ENCODE peak calls at places on chromosomes 2 and 18, in nine cellular contexts. One of them, this sample, is unnamed.

GRCh38 chr2:230323385-230324106 is 3.4 kb upstream of the SP140L start:
- DNase-seq in CD4-positive, alpha-beta T cell: no peak
- DNase-seq in activated T-helper 1 cell treated with anti-CD3 and anti-CD28 coated beads, Interleukin-2, amount 50 U/mL, for 16 hours: no peak
- DNase-seq in stimulated activated CD8-positive, alpha-beta memory T cell treated with anti-CD3 and anti-CD28 coated beads, Interleukin-15, amount 100 ng/mL, for 24 hours: no peak
- DNase-seq in NCI-H1105: no peak
- DNase-seq in stimulated activated CD4-positive, alpha-beta T cell treated with anti-CD3 and anti-CD28 coated beads, Interleukin-12 subunit alpha, Interleukin-12 subunit beta, amount 100 ng/mL, for 4 hours: no peak
- DNase-seq in NCI-H2081: no peak
- DNase-seq in fibroblast of pulmonary artery: no peak
- DNase-seq in amygdala: no peak
- DNase-seq in this sample: no peak

GRCh38 chr2:38415761-38416291 is 38.8 kb upstream of the ATL2 start:
- DNase-seq in amygdala: no peak
- DNase-seq in NCI-H2081: no peak
- DNase-seq in fibroblast of pulmonary artery: no peak
- DNase-seq in stimulated activated CD4-positive, alpha-beta T cell treated with anti-CD3 and anti-CD28 coated beads, Interleukin-12 subunit alpha, Interleukin-12 subunit beta, amount 100 ng/mL, for 4 hours: no peak
- DNase-seq in activated T-helper 1 cell treated with anti-CD3 and anti-CD28 coated beads, Interleukin-2, amount 50 U/mL, for 16 hours: no peak
- DNase-seq in NCI-H1105: no peak
- DNase-seq in CD4-positive, alpha-beta T cell: no peak
- DNase-seq in stimulated activated CD8-positive, alpha-beta memory T cell treated with anti-CD3 and anti-CD28 coated beads, Interleukin-15, amount 100 ng/mL, for 24 hours: no peak
- DNase-seq in this sample: no peak

GRCh38 chr18:60684843-60685513 is 312.4 kb upstream of the MC4R start:
- DNase-seq in amygdala: no peak
- DNase-seq in CD4-positive, alpha-beta T cell: no peak
- DNase-seq in stimulated activated CD8-positive, alpha-beta memory T cell treated with anti-CD3 and anti-CD28 coated beads, Interleukin-15, amount 100 ng/mL, for 24 hours: no peak
- DNase-seq in NCI-H1105: peak; percentile 13
- DNase-seq in activated T-helper 1 cell treated with anti-CD3 and anti-CD28 coated beads, Interleukin-2, amount 50 U/mL, for 16 hours: no peak
- DNase-seq in fibroblast of pulmonary artery: peak; percentile 54
- DNase-seq in stimulated activated CD4-positive, alpha-beta T cell treated with anti-CD3 and anti-CD28 coated beads, Interleukin-12 subunit alpha, Interleukin-12 subunit beta, amount 100 ng/mL, for 4 hours: no peak
- DNase-seq in NCI-H2081: peak; percentile 63
- DNase-seq in this sample: no peak

GRCh38 chr2:241802806-241803318 is 6.1 kb upstream of the NEU4 start:
- DNase-seq in stimulated activated CD4-positive, alpha-beta T cell treated with anti-CD3 and anti-CD28 coated beads, Interleukin-12 subunit alpha, Interleukin-12 subunit beta, amount 100 ng/mL, for 4 hours: no peak
- DNase-seq in stimulated activated CD8-positive, alpha-beta memory T cell treated with anti-CD3 and anti-CD28 coated beads, Interleukin-15, amount 100 ng/mL, for 24 hours: no peak
- DNase-seq in amygdala: no peak
- DNase-seq in NCI-H1105: no peak
- DNase-seq in CD4-positive, alpha-beta T cell: no peak
- DNase-seq in activated T-helper 1 cell treated with anti-CD3 and anti-CD28 coated beads, Interleukin-2, amount 50 U/mL, for 16 hours: no peak
- DNase-seq in fibroblast of pulmonary artery: no peak
- DNase-seq in NCI-H2081: no peak
- DNase-seq in this sample: no peak

GRCh38 chr2:52695731-52696130 is 1071.9 kb upstream of the CHAC2 start:
- DNase-seq in activated T-helper 1 cell treated with anti-CD3 and anti-CD28 coated beads, Interleukin-2, amount 50 U/mL, for 16 hours: no peak
- DNase-seq in CD4-positive, alpha-beta T cell: no peak
- DNase-seq in NCI-H2081: no peak
- DNase-seq in NCI-H1105: no peak
- DNase-seq in amygdala: no peak
- DNase-seq in stimulated activated CD4-positive, alpha-beta T cell treated with anti-CD3 and anti-CD28 coated beads, Interleukin-12 subunit alpha, Interleukin-12 subunit beta, amount 100 ng/mL, for 4 hours: no peak
- DNase-seq in fibroblast of pulmonary artery: no peak
- DNase-seq in stimulated activated CD8-positive, alpha-beta memory T cell treated with anti-CD3 and anti-CD28 coated beads, Interleukin-15, amount 100 ng/mL, for 24 hours: no peak
- DNase-seq in this sample: no peak

GRCh38 chr2:230779141-230779523 is 66.5 kb downstream of the CAB39 start:
- DNase-seq in NCI-H1105: no peak
- DNase-seq in NCI-H2081: no peak
- DNase-seq in CD4-positive, alpha-beta T cell: no peak
- DNase-seq in stimulated activated CD4-positive, alpha-beta T cell treated with anti-CD3 and anti-CD28 coated beads, Interleukin-12 subunit alpha, Interleukin-12 subunit beta, amount 100 ng/mL, for 4 hours: no peak
- DNase-seq in fibroblast of pulmonary artery: no peak
- DNase-seq in amygdala: no peak
- DNase-seq in activated T-helper 1 cell treated with anti-CD3 and anti-CD28 coated beads, Interleukin-2, amount 50 U/mL, for 16 hours: no peak
- DNase-seq in stimulated activated CD8-positive, alpha-beta memory T cell treated with anti-CD3 and anti-CD28 coated beads, Interleukin-15, amount 100 ng/mL, for 24 hours: no peak
- DNase-seq in this sample: no peak

GRCh38 chr2:238493880-238494572 is 67.3 kb downstream of the ASB1 start:
- DNase-seq in stimulated activated CD8-positive, alpha-beta memory T cell treated with anti-CD3 and anti-CD28 coated beads, Interleukin-15, amount 100 ng/mL, for 24 hours: no peak
- DNase-seq in activated T-helper 1 cell treated with anti-CD3 and anti-CD28 coated beads, Interleukin-2, amount 50 U/mL, for 16 hours: no peak
- DNase-seq in CD4-positive, alpha-beta T cell: no peak
- DNase-seq in fibroblast of pulmonary artery: no peak
- DNase-seq in NCI-H2081: no peak
- DNase-seq in stimulated activated CD4-positive, alpha-beta T cell treated with anti-CD3 and anti-CD28 coated beads, Interleukin-12 subunit alpha, Interleukin-12 subunit beta, amount 100 ng/mL, for 4 hours: no peak
- DNase-seq in NCI-H1105: no peak
- DNase-seq in amygdala: no peak
- DNase-seq in this sample: no peak

GRCh38 chr2:119590873-119591272 is 46.6 kb downstream of the CFAP221 start:
- DNase-seq in stimulated activated CD4-positive, alpha-beta T cell treated with anti-CD3 and anti-CD28 coated beads, Interleukin-12 subunit alpha, Interleukin-12 subunit beta, amount 100 ng/mL, for 4 hours: no peak
- DNase-seq in stimulated activated CD8-positive, alpha-beta memory T cell treated with anti-CD3 and anti-CD28 coated beads, Interleukin-15, amount 100 ng/mL, for 24 hours: no peak
- DNase-seq in activated T-helper 1 cell treated with anti-CD3 and anti-CD28 coated beads, Interleukin-2, amount 50 U/mL, for 16 hours: no peak
- DNase-seq in NCI-H2081: no peak
- DNase-seq in amygdala: no peak
- DNase-seq in CD4-positive, alpha-beta T cell: no peak
- DNase-seq in fibroblast of pulmonary artery: no peak
- DNase-seq in NCI-H1105: no peak
- DNase-seq in this sample: no peak

GRCh38 chr2:75552222-75552621 is 8.5 kb downstream of the EVA1A start:
- DNase-seq in fibroblast of pulmonary artery: no peak
- DNase-seq in NCI-H2081: no peak
- DNase-seq in NCI-H1105: no peak
- DNase-seq in CD4-positive, alpha-beta T cell: no peak
- DNase-seq in amygdala: no peak
- DNase-seq in stimulated activated CD8-positive, alpha-beta memory T cell treated with anti-CD3 and anti-CD28 coated beads, Interleukin-15, amount 100 ng/mL, for 24 hours: no peak
- DNase-seq in activated T-helper 1 cell treated with anti-CD3 and anti-CD28 coated beads, Interleukin-2, amount 50 U/mL, for 16 hours: no peak
- DNase-seq in stimulated activated CD4-positive, alpha-beta T cell treated with anti-CD3 and anti-CD28 coated beads, Interleukin-12 subunit alpha, Interleukin-12 subunit beta, amount 100 ng/mL, for 4 hours: no peak
- DNase-seq in this sample: no peak